ENCODE peak calls at places on chromosomes 3 and 15, in ten cellular contexts. P is astrocyte, A is endothelial cell of umbilical vein, M is OCI-LY7, D is fibroblast of lung, W is hepatocyte, E is trophoblast cell, H is neural progenitor cell, I is DND-41, R is HCT116. C is an unnamed sample.
A peak's percentile ranks its signal among the peaks of the same experiment; 100 is the strongest.

GRCh38 chr15:101439285-101439919 is 50.1 kb downstream of the PCSK6 start:
- DNase-seq in P (peak; percentile 17), A (no peak), M (no peak), D (peak; percentile 30), W (peak; percentile 63), E (no peak), H (no peak), I (no peak), R (no peak), C (no peak)

GRCh38 chr3:127073931-127074820 is 91.3 kb downstream of the PLXNA1 start:
- DNase-seq in P (no peak), A (peak; percentile 24), M (no peak), D (peak; percentile 31), W (no peak), E (peak; percentile 64), H (no peak), I (no peak), R (no peak), C (no peak)

GRCh38 chr3:8233938-8234337 is 267.7 kb upstream of the LMCD1 start:
- DNase-seq in P (no peak), A (no peak), M (no peak), D (no peak), W (no peak), E (no peak), H (no peak), I (no peak), R (no peak), C (no peak)

GRCh38 chr3:17478673-17479072 is 263.8 kb downstream of the TBC1D5 start:
- DNase-seq in P (peak; percentile 60), A (no peak), M (no peak), D (peak; percentile 88), W (peak; percentile 46), E (peak; percentile 46), H (no peak), I (no peak), R (peak; percentile 10), C (peak; percentile 40)

GRCh38 chr3:72054976-72055375 is 270.0 kb upstream of the PROK2 start:
- DNase-seq in P (no peak), A (no peak), M (no peak), D (no peak), W (peak; percentile 28), E (peak; percentile 42), H (no peak), I (no peak), R (no peak), C (no peak)

GRCh38 chr3:141812091-141812490 is 48.9 kb downstream of the GRK7 start:
- DNase-seq in P (peak; percentile 75), A (no peak), M (no peak), D (no peak), W (no peak), E (no peak), H (peak; percentile 45), I (no peak), R (no peak), C (no peak)

GRCh38 chr3:192419312-192419711 is 308.0 kb downstream of the FGF12 start:
- DNase-seq in P (no peak), A (no peak), M (no peak), D (no peak), W (no peak), E (no peak), H (no peak), I (no peak), R (no peak), C (no peak)

GRCh38 chr3:116001063-116001765 is 377.9 kb downstream of the GAP43 start:
- DNase-seq in P (peak; percentile 54), A (no peak), M (no peak), D (peak; percentile 17), W (no peak), E (no peak), H (no peak), I (no peak), R (no peak), C (no peak)

GRCh38 chr3:138898301-138898700 is 48.6 kb downstream of the FOXL2 start:
- DNase-seq in P (peak; percentile 86), A (peak; percentile 50), M (no peak), D (peak; percentile 67), W (no peak), E (no peak), H (no peak), I (no peak), R (no peak), C (no peak)

GRCh38 chr3:122458992-122459391 is 43.1 kb upstream of the WDR5B start:
- DNase-seq in P (peak; percentile 26), A (peak; percentile 51), M (peak; percentile 51), D (peak; percentile 76), W (peak; percentile 58), E (no peak), H (peak; percentile 52), I (no peak), R (peak; percentile 23), C (no peak)

GRCh38 chr3:23103764-23104163 is 99.4 kb upstream of the UBE2E2 start:
- DNase-seq in P (no peak), A (no peak), M (no peak), D (no peak), W (no peak), E (no peak), H (no peak), I (no peak), R (no peak), C (no peak)

GRCh38 chr3:44962606-44963393 is 13.2 kb downstream of the ZDHHC3 start:
- DNase-seq in P (no peak), A (no peak), M (no peak), D (peak; percentile 11), W (no peak), E (no peak), H (no peak), I (no peak), R (no peak), C (no peak)

GRCh38 chr3:31614162-31614921 is 81.6 kb downstream of the STT3B start:
- DNase-seq in P (no peak), A (peak; percentile 13), M (no peak), D (peak; percentile 14), W (no peak), E (no peak), H (no peak), I (no peak), R (no peak), C (no peak)

GRCh38 chr3:63413523-63413922 is 135.4 kb downstream of the SYNPR start:
- DNase-seq in P (peak; percentile 3), A (no peak), M (no peak), D (no peak), W (no peak), E (no peak), H (no peak), I (no peak), R (no peak), C (no peak)

GRCh38 chr3:169083126-169083525 is 580.4 kb downstream of the MECOM start:
- DNase-seq in P (no peak), A (no peak), M (no peak), D (no peak), W (no peak), E (no peak), H (no peak), I (no peak), R (no peak), C (no peak)

GRCh38 chr3:108319428-108320053 is 23.2 kb downstream of the HHLA2 start:
- DNase-seq in P (no peak), A (no peak), M (no peak), D (no peak), W (no peak), E (no peak), H (no peak), I (no peak), R (no peak), C (no peak)

GRCh38 chr3:15206662-15207576 is 873 bp downstream of the CAPN7 start:
- DNase-seq in P (peak; percentile 39), A (peak; percentile 78), M (peak; percentile 76), D (peak; percentile 47), W (peak; percentile 59), E (peak; percentile 12), H (peak; percentile 42), I (peak; percentile 45), R (no peak), C (no peak)

GRCh38 chr15:29998017-29998416 is 84.7 kb upstream of the GOLGA8J start:
- DNase-seq in P (no peak), A (no peak), M (no peak), D (no peak), W (no peak), E (no peak), H (no peak), I (no peak), R (no peak), C (no peak)

GRCh38 chr3:152350139-152350538 is 81.4 kb downstream of the MBNL1 start:
- DNase-seq in P (peak; percentile 35), A (no peak), M (no peak), D (no peak), W (no peak), E (no peak), H (no peak), I (no peak), R (no peak), C (no peak)

GRCh38 chr3:76991165-76991564 is 48.7 kb upstream of the ROBO2 start:
- DNase-seq in P (no peak), A (no peak), M (no peak), D (peak; percentile 26), W (no peak), E (no peak), H (no peak), I (no peak), R (no peak), C (no peak)
- H3K79me2 ChIP-seq in P (no peaks in the 10 kb centered on the region), A (no peaks in the 10 kb centered on the region), M (no peaks in the 10 kb centered on the region), D (no peaks in the 10 kb centered on the region), W (no peaks in the 10 kb centered on the region), E (no peaks in the 10 kb centered on the region), H (no peaks in the 10 kb centered on the region), I (no peaks in the 10 kb centered on the region), R (no peaks in the 10 kb centered on the region), C (no peaks in the 10 kb centered on the region)

GRCh38 chr15:65532738-65533051 is 2.4 kb downstream of the HACD3 start:
- DNase-seq in P (peak; percentile 52), A (no peak), M (no peak), D (peak; percentile 59), W (peak; percentile 68), E (no peak), H (no peak), I (no peak), R (no peak), C (no peak)
- H3K79me2 ChIP-seq in P (peaks cover 74% of the 10 kb centered on the region), A (peaks cover 68% of the 10 kb centered on the region), M (peaks cover 66% of the 10 kb centered on the region), D (peaks cover 63% of the 10 kb centered on the region), W (peaks cover 67% of the 10 kb centered on the region), E (peaks cover 12% of the 10 kb centered on the region), H (peaks cover 79% of the 10 kb centered on the region), I (peaks cover 77% of the 10 kb centered on the region), R (peaks cover 74% of the 10 kb centered on the region), C (peaks cover 66% of the 10 kb centered on the region)

GRCh38 chr15:55977225-55977624 is 16.2 kb downstream of the NEDD4 start:
- DNase-seq in P (no peak), A (no peak), M (no peak), D (no peak), W (no peak), E (no peak), H (no peak), I (no peak), R (no peak), C (no peak)
- H3K79me2 ChIP-seq in P (peaks cover 82% of the 10 kb centered on the region), A (peaks cover 58% of the 10 kb centered on the region), M (no peaks in the 10 kb centered on the region), D (peaks cover 14% of the 10 kb centered on the region), W (peaks cover 90% of the 10 kb centered on the region), E (no peaks in the 10 kb centered on the region), H (no peaks in the 10 kb centered on the region), I (peaks cover 7% of the 10 kb centered on the region), R (no peaks in the 10 kb centered on the region), C (peaks cover 79% of the 10 kb centered on the region)

DNA sequence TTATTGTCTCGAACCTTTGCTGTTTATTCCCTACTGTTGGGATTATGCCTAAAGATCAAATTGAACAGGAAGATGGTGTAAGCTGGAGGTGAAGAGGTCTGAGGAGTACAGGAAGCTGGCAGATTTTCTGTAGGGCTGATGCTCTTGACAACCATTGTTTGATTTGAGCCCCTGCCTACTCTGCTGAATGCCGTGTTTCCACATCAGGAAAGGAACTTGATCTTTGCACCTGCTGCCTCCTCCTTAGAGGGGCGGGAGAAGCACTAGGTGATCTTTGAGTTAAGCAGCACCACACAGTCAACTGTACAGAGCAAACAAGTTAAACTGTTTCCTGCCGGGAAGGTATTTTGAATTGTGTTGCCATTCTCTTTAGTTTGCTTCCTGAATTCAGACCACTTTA is 364.6 kb upstream of the EPHA6 start:
- DNase-seq in P (no peak), A (peak; percentile 82), M (no peak), D (no peak), W (peak; percentile 47), E (no peak), H (peak; percentile 11), I (no peak), R (no peak), C (no peak)
- H3K79me2 ChIP-seq in P (no peaks in the 10 kb centered on the region), A (no peaks in the 10 kb centered on the region), M (no peaks in the 10 kb centered on the region), D (no peaks in the 10 kb centered on the region), W (no peaks in the 10 kb centered on the region), E (no peaks in the 10 kb centered on the region), H (no peaks in the 10 kb centered on the region), I (no peaks in the 10 kb centered on the region), R (no peaks in the 10 kb centered on the region), C (no peaks in the 10 kb centered on the region)